ENCODE peak calls at places on chromosome 10, in eight cellular contexts. E is H9; V is activated naive CD8-positive, alpha-beta T cell treated with anti-CD3 and anti-CD28 coated beads for 36 hours; G is NCI-H748 treated with DMSO at 0.1 percent for 48 hours; C is NCI-H1048; A is Peyer's patch; Y is astrocyte of the spinal cord; M is SJSA1. Q is an unnamed sample.

GRCh38 chr10:5442990-5443370 is 30.6 kb downstream of the NET1 start:
- DNase-seq in E (no peak), V (no peak), G (no peak), C (no peak), A (no peak), Y (no peak), M (no peak), Q (no peak)

GRCh38 chr10:132703305-132704007 is 82.5 kb downstream of the NKX6-2 start:
- DNase-seq in E (peak; percentile 18), V (no peak), G (no peak), C (no peak), A (peak; percentile 34), Y (no peak), M (no peak), Q (no peak)

GRCh38 chr10:79487296-79488194 is 24.8 kb upstream of the EIF5AL1 start:
- DNase-seq in E (peak; percentile 95), V (peak; percentile 34), G (no peak), C (peak; percentile 18), A (no peak), Y (peak; percentile 61), M (peak; percentile 67), Q (peak; percentile 61)

GRCh38 chr10:112716076-112716475 is 234.0 kb upstream of the TCF7L2 start:
- DNase-seq in E (no peak), V (no peak), G (no peak), C (no peak), A (no peak), Y (no peak), M (no peak), Q (no peak)

GRCh38 chr10:93152136-93152535 is 78.4 kb downstream of the CYP26A1 start:
- DNase-seq in E (no peak), V (no peak), G (no peak), C (no peak), A (no peak), Y (peak; percentile 65), M (peak; percentile 85), Q (peak; percentile 78)

GRCh38 chr10:110358869-110359629 is 54.3 kb upstream of the SMNDC1 start:
- DNase-seq in E (peak; percentile 61), V (no peak), G (no peak), C (no peak), A (peak; percentile 43), Y (peak; percentile 35), M (no peak), Q (peak; percentile 40)

GRCh38 chr10:49749556-49750491 is 12.3 kb downstream of the OGDHL start:
- DNase-seq in E (peak; percentile 15), V (no peak), G (no peak), C (no peak), A (peak; percentile 40), Y (no peak), M (no peak), Q (peak; percentile 7)

GRCh38 chr10:74586088-74586585 is 240.3 kb upstream of the KAT6B start:
- DNase-seq in E (no peak), V (peak; percentile 47), G (no peak), C (no peak), A (no peak), Y (no peak), M (no peak), Q (no peak)

GRCh38 chr10:104085801-104086400 is at the start of gene COL17A1:
- DNase-seq in E (no peak), V (no peak), G (no peak), C (no peak), A (peak; percentile 50), Y (no peak), M (no peak), Q (no peak)

GRCh38 chr10:102776779-102777417 is 33.1 kb downstream of the WBP1L start:
- DNase-seq in E (peak; percentile 83), V (peak; percentile 31), G (no peak), C (no peak), A (no peak), Y (peak; percentile 99), M (peak; percentile 91), Q (peak; percentile 93)

GRCh38 chr10:8435186-8436055 is 380.9 kb downstream of the GATA3 start:
- DNase-seq in E (no peak), V (no peak), G (no peak), C (no peak), A (no peak), Y (no peak), M (no peak), Q (no peak)

GRCh38 chr10:126583507-126584200 is 86.8 kb downstream of the C10orf90 start:
- DNase-seq in E (no peak), V (no peak), G (no peak), C (no peak), A (no peak), Y (no peak), M (no peak), Q (no peak)

GRCh38 chr10:36766921-36767320 is 358.5 kb upstream of the ANKRD30A start:
- DNase-seq in E (no peak), V (no peak), G (no peak), C (no peak), A (no peak), Y (no peak), M (no peak), Q (no peak)

GRCh38 chr10:43671659-43672555 is 23.2 kb upstream of the ZNF32 start:
- DNase-seq in E (peak; percentile 79), V (peak; percentile 18), G (peak; percentile 29), C (no peak), A (no peak), Y (peak; percentile 60), M (peak; percentile 35), Q (peak; percentile 82)

GRCh38 chr10:24790599-24790998 is 66.9 kb upstream of the ARHGAP21 start:
- DNase-seq in E (no peak), V (no peak), G (no peak), C (no peak), A (no peak), Y (no peak), M (no peak), Q (no peak)

GRCh38 chr10:84704101-84704500 is 375.7 kb downstream of the CCSER2 start:
- DNase-seq in E (no peak), V (no peak), G (no peak), C (no peak), A (no peak), Y (no peak), M (no peak), Q (no peak)

GRCh38 chr10:110495731-110496552 is 1.8 kb upstream of the DUSP5 start:
- DNase-seq in E (peak; percentile 47), V (peak; percentile 68), G (no peak), C (no peak), A (peak; percentile 60), Y (peak; percentile 96), M (peak; percentile 96), Q (peak; percentile 81)

GRCh38 chr10:124271671-124272070 is 147.1 kb downstream of the OAT start:
- DNase-seq in E (no peak), V (no peak), G (no peak), C (no peak), A (no peak), Y (no peak), M (no peak), Q (no peak)

GRCh38 chr10:101939718-101940117 is 96.1 kb upstream of the KCNIP2 start:
- DNase-seq in E (no peak), V (no peak), G (no peak), C (no peak), A (no peak), Y (no peak), M (no peak), Q (no peak)

GRCh38 chr10:29430101-29430500 is 141.2 kb downstream of the LYZL1 start:
- DNase-seq in E (no peak), V (no peak), G (no peak), C (no peak), A (no peak), Y (no peak), M (no peak), Q (peak; percentile 17)

Q was measured in AG20443.